ENCODE peak calls at places on chromosomes 7 and 10, in seven cellular contexts. Y is mesendoderm, S is neuronal stem cell, D is H9, G is IMR-90, O is mesenchymal stem cell, E is trophoblast cell. J is an unnamed sample.

GRCh38 chr10:110436554-110437350 is 61.0 kb upstream of the DUSP5 start:
- DNase-seq in S (no peak), E (no peak), Y (no peak), G (no peak), O (no peak), D (no peak), J (no peak)

GRCh38 chr7:152504816-152505215 is 69.0 kb upstream of the KMT2C start:
- DNase-seq in O (no peak), Y (no peak), G (no peak), D (no peak), E (peak; percentile 53), S (no peak), J (no peak)

GRCh38 chr10:73888514-73888913 is 14.2 kb upstream of the CAMK2G start:
- DNase-seq in G (peak; percentile 21), S (no peak), O (peak; percentile 33), E (peak; percentile 79), Y (no peak), D (no peak), J (no peak)

GRCh38 chr7:154096-154835 is 38.1 kb upstream of the FAM20C start:
- DNase-seq in S (no peak), O (no peak), G (no peak), Y (no peak), D (no peak), E (no peak), J (no peak)

GRCh38 chr7:99211241-99211602 is 3.3 kb upstream of the KPNA7 start:
- DNase-seq in Y (no peak), E (no peak), O (no peak), G (no peak), S (no peak), D (no peak), J (no peak)

GRCh38 chr10:101441539-101442455 is 87.8 kb downstream of the BTRC start:
- DNase-seq in S (peak; percentile 65), D (no peak), Y (peak; percentile 91), O (peak; percentile 84), E (peak; percentile 65), G (peak; percentile 78), J (no peak)

GRCh38 chr10:35336084-35336831 is at the start of gene CCNY:
- DNase-seq in Y (peak; percentile 78), O (peak; percentile 72), E (peak; percentile 76), S (peak; percentile 62), G (peak; percentile 56), D (peak; percentile 65), J (no peak)

GRCh38 chr10:114256822-114257221 is 17.8 kb downstream of the VWA2 start:
- DNase-seq in E (no peak), Y (no peak), G (no peak), S (no peak), D (no peak), O (peak; percentile 24), J (no peak)

GRCh38 chr10:101120884-101121660 is 10.0 kb upstream of the TLX1 start:
- DNase-seq in E (peak; percentile 18), O (no peak), S (no peak), G (no peak), Y (no peak), D (peak; percentile 31), J (no peak)

GRCh38 chr10:6009159-6009558 is 31.8 kb upstream of the IL15RA start:
- DNase-seq in S (no peak), Y (no peak), D (no peak), E (peak; percentile 15), G (peak; percentile 81), O (peak; percentile 36), J (no peak)

GRCh38 chr10:285216-285967 is 150.1 kb downstream of the ZMYND11 start:
- DNase-seq in S (no peak), E (no peak), D (no peak), G (no peak), Y (no peak), O (no peak), J (no peak)

GRCh38 chr10:8059191-8059936 is 4.9 kb downstream of the GATA3 start:
- DNase-seq in E (peak; percentile 18), D (peak; percentile 40), Y (no peak), G (no peak), O (peak; percentile 68), S (peak; percentile 20), J (no peak)

GRCh38 chr10:89550509-89550908 is 15.1 kb upstream of the SLC16A12 start:
- DNase-seq in S (no peak), E (no peak), D (no peak), O (no peak), G (peak; percentile 57), Y (no peak), J (no peak)

GRCh38 chr7:6496842-6497636 is 49.3 kb upstream of the DAGLB start:
- DNase-seq in D (no peak), S (no peak), Y (no peak), G (no peak), O (no peak), E (no peak), J (no peak)

GRCh38 chr10:14560274-14560673 is 214.4 kb downstream of the FAM107B start:
- DNase-seq in O (peak; percentile 66), E (peak; percentile 99), D (peak; percentile 75), S (no peak), G (peak; percentile 85), Y (peak; percentile 91), J (no peak)

GRCh38 chr7:234712-235553 is 42.6 kb downstream of the FAM20C start:
- DNase-seq in E (peak; percentile 92), S (no peak), Y (no peak), G (peak; percentile 71), O (peak; percentile 93), D (no peak), J (no peak)

GRCh38 chr7:100878013-100878412 is 3.1 kb downstream of the SRRT start:
- DNase-seq in O (no peak), D (no peak), Y (no peak), S (no peak), E (no peak), G (no peak), J (no peak)

GRCh38 chr7:100873599-100874299 is 1.2 kb upstream of the SRRT start:
- DNase-seq in G (no peak), O (no peak), D (no peak), S (no peak), E (no peak), Y (no peak), J (no peak)

GRCh38 chr7:100874577-100875355 is at the start of gene SRRT:
- DNase-seq in E (peak; percentile 100), G (peak; percentile 97), O (peak; percentile 97), S (peak; percentile 97), D (peak; percentile 97), Y (peak; percentile 99), J (peak; percentile 97)

GRCh38 chr7:100875356-100875751 is 451 bp downstream of the SRRT start:
- DNase-seq in O (no peak), S (no peak), D (no peak), G (no peak), Y (no peak), E (peak; percentile 45), J (no peak)

DNA sequence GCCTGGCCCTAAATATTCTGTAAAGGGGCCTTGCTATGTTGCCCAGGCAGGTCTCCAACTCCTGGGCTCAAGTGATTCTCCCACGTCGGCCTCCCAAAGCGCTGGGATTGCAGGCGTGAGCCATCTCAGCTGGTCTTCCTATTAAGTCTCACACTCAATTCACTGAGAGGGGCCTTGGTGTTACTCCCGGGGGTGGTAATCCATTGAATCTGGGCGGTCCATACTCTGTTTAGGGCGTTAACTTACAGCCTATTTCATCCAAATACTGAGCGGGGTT is 665 bp upstream of the SRRT start:
- DNase-seq in S (no peak), O (no peak), G (no peak), E (no peak), Y (peak; percentile 70), D (no peak), J (no peak)
- H3K4ac ChIP-seq in S (peak overlapping the region; percentile 98), O (peak overlapping the region; percentile 95), G (peak overlapping the region; percentile 93), E (peak overlapping the region; percentile 91), Y (peak overlapping the region; percentile 89), D (no peak overlapping the region), J (peak overlapping the region; percentile 5)

GRCh38 chr7:156549636-156550035 is 90.9 kb upstream of the RNF32 start:
- DNase-seq in E (no peak), G (no peak), D (no peak), O (no peak), Y (no peak), S (no peak), J (no peak)
- H3K4ac ChIP-seq in E (no peak overlapping the region), G (no peak overlapping the region), D (no peak overlapping the region), O (no peak overlapping the region), Y (no peak overlapping the region), S (no peak overlapping the region), J (no peak overlapping the region)

GRCh38 chr7:23234569-23235296 is 11.8 kb upstream of the GPNMB start:
- DNase-seq in G (no peak), Y (no peak), S (no peak), O (no peak), D (no peak), E (no peak), J (no peak)

GRCh38 chr7:23232966-23233365 is 13.6 kb upstream of the GPNMB start:
- DNase-seq in Y (peak; percentile 62), G (no peak), D (no peak), E (no peak), S (no peak), O (no peak), J (no peak)

GRCh38 chr7:23226841-23227450 is 19.6 kb upstream of the GPNMB start:
- DNase-seq in O (no peak), G (no peak), S (no peak), E (no peak), D (no peak), Y (no peak), J (no peak)

GRCh38 chr7:23228412-23228811 is 18.2 kb upstream of the GPNMB start:
- DNase-seq in D (no peak), E (no peak), Y (no peak), S (no peak), G (no peak), O (no peak), J (no peak)

DNA sequence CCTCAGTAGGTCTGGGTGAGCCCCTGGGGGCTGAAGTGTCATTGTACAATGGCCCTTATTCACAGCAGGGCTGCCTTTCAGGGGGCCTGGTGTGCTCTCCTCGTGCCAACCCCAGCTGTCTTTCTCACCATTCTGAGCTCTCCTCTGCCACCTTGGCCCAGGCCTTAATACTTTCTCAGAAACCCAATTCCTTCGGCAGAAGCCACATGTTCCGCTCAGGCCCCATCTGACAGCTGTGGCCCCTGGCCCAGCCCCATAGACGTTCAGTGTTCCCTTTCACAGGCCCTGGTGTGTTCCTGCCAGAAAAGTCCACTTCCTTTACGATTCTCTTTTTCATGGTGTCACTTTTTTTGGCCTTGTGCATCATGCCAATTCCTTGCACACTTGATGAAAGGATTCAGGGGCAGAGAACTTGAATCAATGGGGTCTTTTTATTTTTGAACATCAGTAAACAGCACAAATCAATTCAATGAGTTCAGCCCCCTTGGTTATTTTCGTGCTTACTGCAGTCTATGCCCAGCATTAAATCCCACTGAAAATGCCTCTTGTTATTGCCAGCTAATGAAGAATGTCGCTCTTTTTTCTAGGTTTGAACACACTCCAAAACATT is 15.9 kb upstream of the GPNMB start:
- DNase-seq in E (no peak), G (no peak), S (no peak), Y (no peak), O (no peak), D (no peak), J (no peak)
- H3K4ac ChIP-seq in E (no peak overlapping the region), G (no peak overlapping the region), S (no peak overlapping the region), Y (no peak overlapping the region), O (no peak overlapping the region), D (no peak overlapping the region), J (no peak overlapping the region)

GRCh38 chr7:47588704-47589225 is 6.9 kb upstream of the TNS3 start:
- DNase-seq in G (no peak), S (no peak), Y (no peak), D (no peak), O (no peak), E (no peak), J (no peak)
- H3K4ac ChIP-seq in G (peak overlapping the region; percentile 52), S (no peak overlapping the region), Y (no peak overlapping the region), D (no peak overlapping the region), O (no peak overlapping the region), E (no peak overlapping the region), J (no peak overlapping the region)